ENCODE peak calls at places on chromosomes 7 and 10, in four cellular contexts. A is fibroblast of mammary gland, B is coronary artery, S is endothelial cell. U is an unnamed sample.

GRCh38 chr10:6005856-6006390 is 28.6 kb upstream of the IL15RA start:
- DNase-seq in A (no peak), B (no peak), S (no peak), U (no peak)

GRCh38 chr10:108632044-108632443 is 1291.3 kb downstream of the XPNPEP1 start:
- DNase-seq in A (peak; percentile 9), B (no peak), S (no peak), U (no peak)

GRCh38 chr10:108132303-108132702 is 967.8 kb upstream of the SORCS1 start:
- DNase-seq in A (no peak), B (no peak), S (no peak), U (no peak)

GRCh38 chr7:82507365-82507975 is 63.9 kb upstream of the CACNA2D1 start:
- DNase-seq in A (no peak), B (no peak), S (no peak), U (no peak)

GRCh38 chr7:117929217-117929616 is 56.0 kb upstream of the CTTNBP2 start:
- DNase-seq in A (no peak), B (no peak), S (no peak), U (no peak)

GRCh38 chr7:128841961-128842673 is 11.9 kb downstream of the FLNC start:
- DNase-seq in A (peak; percentile 80), B (no peak), S (peak; percentile 70), U (peak; percentile 51)

GRCh38 chr7:108415821-108416536 is 40.3 kb downstream of the NRCAM start:
- DNase-seq in A (peak; percentile 81), B (no peak), S (no peak), U (no peak)

GRCh38 chr7:5636446-5636835 is 145.0 kb downstream of the RNF216 start:
- DNase-seq in A (peak; percentile 22), B (no peak), S (peak; percentile 33), U (no peak)

GRCh38 chr7:5426226-5426475 is 2.5 kb upstream of the TNRC18 start:
- DNase-seq in A (peak; percentile 74), B (no peak), S (no peak), U (no peak)

GRCh38 chr7:39259391-39260003 is 281.8 kb downstream of the POU6F2 start:
- DNase-seq in A (no peak), B (no peak), S (no peak), U (no peak)

GRCh38 chr10:111221682-111222470 is 145.0 kb downstream of the ADRA2A start:
- DNase-seq in A (no peak), B (no peak), S (no peak), U (no peak)

GRCh38 chr7:26853788-26854393 is 10.5 kb downstream of the SKAP2 start:
- DNase-seq in A (peak; percentile 79), B (no peak), S (no peak), U (no peak)

GRCh38 chr10:47048533-47048905 is 137.3 kb downstream of the PTPN20 start:
- DNase-seq in A (no peak), B (peak; percentile 65), S (no peak), U (no peak)

DNA sequence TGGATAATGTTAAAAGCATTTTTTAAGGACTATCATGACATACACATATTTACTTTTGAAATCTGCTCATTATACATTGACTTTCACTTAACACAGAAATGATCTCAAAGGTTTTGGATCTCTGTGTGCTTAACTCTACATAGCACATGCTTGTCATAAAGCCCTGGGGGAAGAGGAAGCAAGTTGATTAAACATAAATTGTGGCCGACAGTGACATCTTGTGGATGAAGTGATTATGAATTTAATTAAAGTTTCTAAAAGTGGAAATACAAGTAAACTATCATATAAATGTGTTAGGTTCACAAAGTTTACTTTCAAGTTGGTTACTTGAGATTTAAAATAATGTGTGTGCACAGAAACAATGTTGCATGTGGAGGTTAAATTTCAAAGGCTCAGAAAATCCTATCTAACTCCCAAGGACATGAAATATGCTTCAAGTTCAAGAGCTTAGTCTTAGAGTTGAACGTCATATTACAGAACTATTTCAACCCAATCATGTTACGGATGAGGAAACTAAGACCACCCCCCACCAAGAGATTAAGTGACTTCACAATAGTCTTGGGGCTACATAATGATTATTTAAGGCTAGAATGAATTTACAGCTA is 1247.8 kb downstream of the GATA3 start:
- DNase-seq in A (peak; percentile 70), B (no peak), S (peak; percentile 33), U (no peak)
- TF ChIP-seq CTCF in A (peak; percentile 31), B (no peak), S (peak; percentile 66), U (peak; percentile 38)

DNA sequence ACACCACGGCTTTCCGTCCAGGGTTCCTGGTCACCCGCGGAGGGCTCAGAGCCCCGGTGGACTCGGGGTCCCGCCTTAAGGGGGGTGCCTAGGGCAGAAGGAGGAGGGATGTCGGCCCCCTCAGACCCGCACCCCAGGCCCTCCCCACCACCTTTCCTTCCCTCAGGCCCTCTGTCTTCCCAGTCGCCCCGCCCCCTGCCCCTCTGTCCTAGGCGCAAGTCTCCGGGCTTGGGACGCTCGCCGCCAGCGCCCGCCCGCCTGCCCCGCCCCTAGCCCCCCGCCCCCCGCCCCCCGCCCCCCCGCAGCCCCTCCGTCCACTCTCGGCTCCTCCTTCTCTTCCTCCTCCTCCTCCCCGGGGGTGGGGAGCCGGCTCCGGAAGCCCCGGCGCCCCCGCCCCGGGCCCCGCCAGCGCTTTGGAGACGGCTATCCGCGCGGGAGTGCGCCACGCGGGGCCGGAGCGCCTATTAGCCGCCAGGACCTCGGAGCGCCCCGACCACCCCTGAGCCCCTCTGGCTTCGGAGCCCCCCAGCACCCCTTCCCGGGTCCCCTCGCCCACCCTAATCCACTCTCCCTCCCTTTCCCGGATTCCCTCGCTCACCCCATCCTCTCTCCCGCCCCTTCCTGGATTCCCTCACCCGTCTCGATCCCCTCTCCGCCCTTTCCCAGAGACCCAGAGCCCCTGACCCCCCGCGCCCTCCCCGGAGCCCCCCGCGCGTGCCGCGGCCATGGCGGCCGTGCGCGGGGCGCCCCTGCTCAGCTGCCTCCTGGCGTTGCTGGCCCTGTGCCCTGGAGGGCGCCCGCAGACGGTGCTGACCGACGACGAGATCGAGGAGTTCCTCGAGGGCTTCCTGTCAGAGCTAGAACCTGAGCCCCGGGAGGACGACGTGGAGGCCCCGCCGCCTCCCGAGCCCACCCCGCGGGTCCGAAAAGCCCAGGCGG is at the start of gene AEBP1:
- DNase-seq in A (peak; percentile 38), B (no peak), S (peak; percentile 51), U (no peak)
- TF ChIP-seq CTCF in A (no peak), B (no peak), S (no peak), U (no peak)

DNA sequence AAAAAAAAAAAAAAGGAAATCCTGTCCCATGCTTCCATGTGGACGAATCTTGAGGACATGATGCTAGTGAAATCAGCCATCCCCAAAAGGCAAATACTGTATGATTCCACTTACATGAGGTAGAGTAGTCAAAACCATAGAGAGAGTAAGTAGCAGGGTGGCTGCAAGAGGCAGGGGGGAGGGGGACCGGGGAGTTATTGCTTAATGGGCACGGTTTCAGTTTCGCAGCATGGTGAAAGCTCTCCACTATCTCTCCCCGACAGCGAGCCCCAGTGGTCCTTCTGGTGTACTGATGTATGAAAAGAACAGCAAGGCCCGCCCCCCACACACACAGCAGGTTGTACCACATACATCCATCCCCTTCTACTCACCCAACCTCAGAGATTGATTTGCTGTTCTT is 32.8 kb downstream of the NOD1 start:
- DNase-seq in A (peak; percentile 70), B (no peak), S (no peak), U (peak; percentile 78)
- TF ChIP-seq CTCF in A (peak; percentile 34), B (no peak), S (no peak), U (peak; percentile 44)

GRCh38 chr7:149195180-149196150 is at the start of gene ZNF282:
- DNase-seq in A (peak; percentile 84), B (peak; percentile 95), S (peak; percentile 89), U (peak; percentile 59)
- TF ChIP-seq CTCF in A (peak; percentile 53), B (peak; percentile 66), S (no peak), U (peak; percentile 49)

DNA sequence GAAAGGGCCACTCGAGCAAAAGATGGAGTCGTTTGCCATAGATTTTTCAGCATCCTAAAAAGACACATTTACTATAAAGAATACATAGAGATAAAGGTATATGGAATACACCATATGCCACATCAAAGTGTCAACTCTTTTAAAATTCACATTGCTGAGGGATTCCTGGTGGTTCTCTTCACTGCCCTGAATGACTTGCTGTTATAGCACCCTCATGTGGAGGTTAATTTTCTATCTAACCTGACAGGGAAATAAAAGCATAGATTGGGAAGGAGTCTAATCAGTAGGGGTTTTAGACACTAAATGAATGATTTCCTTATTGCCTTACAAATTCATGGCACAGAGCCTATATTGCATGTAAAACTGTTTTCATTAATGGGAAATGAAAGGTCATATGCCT is 25.9 kb downstream of the DNAH11 start:
- DNase-seq in A (no peak), B (no peak), S (no peak), U (no peak)
- TF ChIP-seq CTCF in A (peak; percentile 9), B (no peak), S (no peak), U (no peak)